ENCODE peak calls at places on chromosomes 1 and 21, in ten cellular contexts. R is GM12892; E is kidney epithelial cell; U is AG08396; W is NCI-H345; A is activated CD8-positive, alpha-beta memory T cell treated with anti-CD3 and anti-CD28 coated beads, Interleukin-2, amount 50 U/mL, for 4 hours; I is cardiac muscle cell; G is GM06990; M is HEK293T; B is fibroblast of the aortic adventitia. Q is an unnamed sample.

GRCh38 chr1:51093566-51093965 is 8.5 kb upstream of the C1orf185 start:
- DNase-seq in E (no peak), M (no peak), W (no peak), U (no peak), B (peak), I (peak), G (no peak), A (no peak), R (no peak), Q (no peak)

GRCh38 chr1:77036560-77036959 is 169.3 kb downstream of the ST6GALNAC5 start:
- DNase-seq in G (no peak), R (no peak), B (peak), M (no peak), I (peak), U (peak), E (no peak), W (no peak), A (no peak), Q (peak)

GRCh38 chr21:42461881-42462877 is 33.8 kb downstream of the RSPH1 start:
- DNase-seq in U (no peak), W (peak), M (no peak), I (no peak), G (no peak), E (peak), B (no peak), R (no peak), A (no peak), Q (no peak)

GRCh38 chr1:100538935-100539835 is 1.2 kb downstream of the GPR88 start:
- DNase-seq in R (no peak), E (no peak), W (peak), U (peak), B (no peak), G (peak), I (no peak), M (peak), A (peak), Q (peak)

GRCh38 chr1:27119270-27119618 is 35.7 kb downstream of the SLC9A1 start:
- DNase-seq in G (no peak), W (no peak), M (no peak), I (peak), A (no peak), U (peak), R (no peak), E (no peak), B (peak), Q (no peak)

GRCh38 chr1:166947398-166948043 is 27.8 kb downstream of the ILDR2 start:
- DNase-seq in M (no peak), R (peak), A (no peak), W (peak), I (peak), U (peak), G (peak), B (peak), E (peak), Q (peak)

GRCh38 chr1:201169971-201170532 is 15.8 kb upstream of the TMEM9 start:
- DNase-seq in M (no peak), W (no peak), R (no peak), B (no peak), U (no peak), A (no peak), E (no peak), G (no peak), I (no peak), Q (no peak)

GRCh38 chr1:83857108-83857507 is 141.8 kb downstream of the TTLL7 start:
- DNase-seq in R (no peak), A (no peak), U (peak), W (peak), M (peak), E (no peak), G (no peak), I (peak), B (peak), Q (peak)

GRCh38 chr1:18516473-18516872 is 35.7 kb downstream of the KLHDC7A start:
- DNase-seq in R (no peak), I (no peak), G (no peak), B (no peak), W (no peak), U (no peak), E (no peak), M (no peak), A (no peak), Q (no peak)

GRCh38 chr1:201473296-201473695 is 4.3 kb upstream of the PHLDA3 start:
- DNase-seq in I (no peak), E (no peak), U (no peak), R (no peak), G (no peak), B (no peak), A (no peak), W (no peak), M (no peak), Q (no peak)

GRCh38 chr1:156643266-156644092 is 1.6 kb downstream of the BCAN start:
- DNase-seq in E (no peak), A (no peak), U (no peak), G (no peak), M (no peak), W (no peak), B (no peak), I (no peak), R (no peak), Q (no peak)

GRCh38 chr1:153663211-153663610 is 4.7 kb downstream of the SNAPIN start:
- DNase-seq in U (no peak), B (peak), I (peak), G (no peak), A (no peak), R (no peak), M (no peak), W (no peak), E (no peak), Q (no peak)

GRCh38 chr1:206469933-206470691 is at the start of gene IKBKE:
- DNase-seq in R (peak), U (peak), I (peak), G (peak), E (no peak), M (peak), A (peak), B (peak), W (no peak), Q (peak)

GRCh38 chr1:225874431-225874830 is 7.7 kb downstream of the TMEM63A start:
- DNase-seq in B (no peak), E (no peak), U (no peak), W (no peak), M (no peak), G (no peak), R (no peak), A (no peak), I (no peak), Q (no peak)

GRCh38 chr1:27394282-27394658 is 1.8 kb downstream of the GPR3 start:
- DNase-seq in U (no peak), W (no peak), A (no peak), R (no peak), B (no peak), M (no peak), I (no peak), E (no peak), G (no peak), Q (no peak)

GRCh38 chr1:78291872-78292271 is 198.9 kb upstream of the PTGFR start:
- DNase-seq in E (no peak), R (no peak), U (no peak), W (no peak), B (no peak), M (no peak), A (no peak), G (no peak), I (no peak), Q (no peak)

GRCh38 chr1:9459784-9460407 is 79.4 kb upstream of the SLC25A33 start:
- DNase-seq in A (no peak), U (no peak), B (peak), W (no peak), G (no peak), E (no peak), I (no peak), R (no peak), M (no peak), Q (no peak)

GRCh38 chr1:110430901-110431300 is 20.0 kb upstream of the PROK1 start:
- DNase-seq in W (no peak), M (no peak), A (no peak), U (no peak), G (no peak), R (no peak), B (no peak), E (no peak), I (no peak), Q (no peak)

GRCh38 chr1:181318022-181318857 is 165.1 kb upstream of the CACNA1E start:
- DNase-seq in G (no peak), E (no peak), U (no peak), A (peak), B (no peak), W (no peak), R (no peak), M (peak), I (peak), Q (no peak)

GRCh38 chr1:226447932-226448670 is 40.2 kb upstream of the PARP1 start:
- DNase-seq in W (no peak), A (no peak), E (no peak), I (peak), M (no peak), G (no peak), B (peak), U (no peak), R (no peak), Q (no peak)

GRCh38 chr1:160748182-160748876 is 9.3 kb downstream of the SLAMF7 start:
- DNase-seq in R (no peak), W (no peak), U (no peak), I (peak), M (no peak), B (no peak), E (no peak), A (no peak), G (no peak), Q (peak)

GRCh38 chr1:69109276-69109675 is 458.4 kb upstream of the LRRC7 start:
- DNase-seq in B (peak), E (no peak), M (no peak), W (no peak), A (no peak), G (no peak), U (no peak), I (no peak), R (no peak), Q (no peak)

GRCh38 chr1:32208891-32209309 is at the start of gene DCDC2B:
- DNase-seq in B (peak), U (no peak), G (no peak), W (peak), R (no peak), M (no peak), I (peak), E (peak), A (no peak), Q (peak)

GRCh38 chr1:29332204-29332603 is 95.9 kb downstream of the PTPRU start:
- DNase-seq in U (no peak), E (no peak), I (peak), W (peak), A (no peak), R (no peak), B (peak), M (peak), G (no peak), Q (peak)

GRCh38 chr1:63794927-63795326 is 21.1 kb downstream of the ROR1 start:
- DNase-seq in B (no peak), A (no peak), I (peak), U (peak), G (no peak), R (no peak), W (no peak), E (no peak), M (no peak), Q (peak)

GRCh38 chr1:198780376-198780775 is 141.5 kb downstream of the PTPRC start:
- DNase-seq in U (no peak), A (no peak), G (no peak), R (no peak), M (no peak), I (no peak), E (no peak), W (no peak), B (no peak), Q (no peak)

GRCh38 chr1:237199026-237199425 is 157.0 kb downstream of the RYR2 start:
- DNase-seq in A (no peak), E (no peak), G (no peak), I (peak), R (no peak), M (no peak), U (no peak), W (no peak), B (no peak), Q (no peak)

GRCh38 chr1:61083799-61084385 is 1.5 kb downstream of the NFIA start:
- DNase-seq in G (no peak), I (no peak), W (no peak), R (no peak), A (no peak), U (no peak), E (no peak), B (peak), M (no peak), Q (peak)

GRCh38 chr1:58287894-58288623 is 258.5 kb downstream of the OMA1 start:
- DNase-seq in M (peak), U (no peak), I (no peak), G (no peak), A (no peak), E (no peak), R (no peak), W (no peak), B (no peak), Q (no peak)

GRCh38 chr1:198677027-198677426 is 38.2 kb downstream of the PTPRC start:
- DNase-seq in R (no peak), U (no peak), B (no peak), G (no peak), I (no peak), E (no peak), A (no peak), M (no peak), W (no peak), Q (no peak)

GRCh38 chr1:153490272-153491051 is 30.0 kb upstream of the S100A7 start:
- DNase-seq in G (no peak), W (peak), A (no peak), E (no peak), B (peak), U (peak), R (no peak), M (no peak), I (peak), Q (peak)

GRCh38 chr21:44012474-44013379 is 618 bp downstream of the TRAPPC10 start:
- DNase-seq in W (peak), B (peak), I (peak), R (peak), M (peak), E (no peak), G (peak), A (peak), U (peak), Q (peak)

GRCh38 chr1:98749152-98749756 is 87.7 kb downstream of the SNX7 start:
- DNase-seq in B (peak), R (no peak), M (no peak), I (peak), G (no peak), A (no peak), U (no peak), E (no peak), W (no peak), Q (peak)

GRCh38 chr1:13708380-13709010 is 8.5 kb downstream of the PRDM2 start:
- DNase-seq in M (no peak), A (no peak), R (no peak), G (no peak), W (no peak), E (no peak), B (no peak), U (no peak), I (no peak), Q (no peak)

GRCh38 chr1:209587778-209588177 is 4.3 kb downstream of the CAMK1G start:
- DNase-seq in B (peak), G (no peak), U (no peak), I (no peak), E (no peak), A (no peak), R (no peak), W (no peak), M (no peak), Q (no peak)

GRCh38 chr1:112818990-112819689 is 104.0 kb upstream of the PPM1J start:
- DNase-seq in E (no peak), G (no peak), A (no peak), B (peak), R (no peak), I (peak), U (no peak), W (no peak), M (peak), Q (peak)

GRCh38 chr1:96596226-96596625 is 125.4 kb upstream of the PTBP2 start:
- DNase-seq in M (peak), R (peak), I (peak), E (no peak), W (no peak), G (no peak), B (peak), U (peak), A (no peak), Q (peak)

GRCh38 chr1:6491480-6491962 is at the start of gene PLEKHG5:
- DNase-seq in A (no peak), G (no peak), U (no peak), B (peak), E (no peak), I (peak), M (no peak), W (no peak), R (no peak), Q (no peak)

GRCh38 chr1:205541161-205541886 is 36.9 kb downstream of the CDK18 start:
- DNase-seq in I (no peak), B (no peak), U (no peak), W (no peak), G (no peak), R (no peak), M (no peak), E (no peak), A (no peak), Q (no peak)

Q was measured in A673.